ENCODE peak calls at places on chromosomes 11 and 22, in nine cellular contexts. X, T, D, Y, H, B, J, W and E are unnamed samples.

GRCh38 chr11:64564947-64565889 is 25.8 kb upstream of the SLC22A12 start:
- DNase-seq in T (no peak), J (no peak), Y (no peak), D (peak; percentile 67), H (no peak), W (peak; percentile 62), X (no peak), B (no peak), E (no peak)

GRCh38 chr22:49882519-49883293 is 29.1 kb downstream of the ZBED4 start:
- DNase-seq in H (no peak), B (no peak), D (no peak), Y (no peak), W (no peak), T (no peak), X (no peak), J (no peak), E (no peak)

GRCh38 chr22:35552186-35552842 is 11.7 kb downstream of the RASD2 start:
- DNase-seq in X (peak; percentile 42), D (no peak), T (no peak), B (no peak), W (peak; percentile 80), J (no peak), Y (no peak), H (peak; percentile 93), E (peak; percentile 92)

GRCh38 chr22:30321461-30321860 is 5.3 kb downstream of the TBC1D10A start:
- DNase-seq in X (no peak), D (no peak), H (no peak), J (no peak), Y (no peak), T (no peak), B (no peak), W (no peak), E (no peak)

GRCh38 chr11:130653838-130654601 is 205.6 kb downstream of the ADAMTS15 start:
- DNase-seq in X (no peak), T (peak; percentile 86), W (no peak), H (no peak), J (peak; percentile 91), D (no peak), Y (peak; percentile 88), B (peak; percentile 74), E (no peak)

GRCh38 chr11:74932797-74933196 is 16.1 kb downstream of the XRRA1 start:
- DNase-seq in T (no peak), W (no peak), X (no peak), J (no peak), D (no peak), B (no peak), H (no peak), Y (no peak), E (no peak)

GRCh38 chr11:13073119-13073981 is 64.2 kb downstream of the RASSF10 start:
- DNase-seq in J (no peak), Y (no peak), D (no peak), X (peak; percentile 76), B (no peak), H (no peak), T (no peak), W (no peak), E (no peak)

GRCh38 chr11:19988598-19988997 is 171.7 kb downstream of the DBX1 start:
- DNase-seq in H (no peak), X (peak; percentile 13), T (peak; percentile 82), D (peak; percentile 15), Y (no peak), B (peak; percentile 51), J (no peak), W (no peak), E (no peak)

GRCh38 chr11:131760191-131760951 is 390.0 kb downstream of the NTM start:
- DNase-seq in D (no peak), J (no peak), Y (no peak), X (no peak), B (no peak), W (no peak), H (no peak), T (no peak), E (no peak)

GRCh38 chr22:33766056-33766455 is 154.2 kb downstream of the LARGE1 start:
- DNase-seq in J (no peak), T (no peak), X (no peak), W (no peak), D (no peak), B (no peak), H (no peak), Y (no peak), E (no peak)

GRCh38 chr22:44684506-44685383 is 17.3 kb upstream of the PRR5 start:
- DNase-seq in D (peak; percentile 85), T (peak; percentile 89), W (peak; percentile 93), X (peak; percentile 83), B (peak; percentile 52), Y (peak; percentile 85), J (peak; percentile 94), H (peak; percentile 82), E (peak; percentile 78)

GRCh38 chr11:72848846-72849466 is 34.7 kb downstream of the ATG16L2 start:
- DNase-seq in X (no peak), T (no peak), D (no peak), Y (no peak), W (no peak), J (no peak), B (no peak), H (no peak), E (no peak)

GRCh38 chr11:59710136-59710847 is 3.4 kb downstream of the OR10V1 start:
- DNase-seq in D (no peak), W (no peak), Y (no peak), T (no peak), B (no peak), H (no peak), J (no peak), X (no peak), E (no peak)

GRCh38 chr11:69049490-69049867 is 747 bp downstream of the TPCN2 start:
- DNase-seq in W (no peak), H (no peak), X (no peak), Y (no peak), B (no peak), J (no peak), D (no peak), T (no peak), E (no peak)

DNA sequence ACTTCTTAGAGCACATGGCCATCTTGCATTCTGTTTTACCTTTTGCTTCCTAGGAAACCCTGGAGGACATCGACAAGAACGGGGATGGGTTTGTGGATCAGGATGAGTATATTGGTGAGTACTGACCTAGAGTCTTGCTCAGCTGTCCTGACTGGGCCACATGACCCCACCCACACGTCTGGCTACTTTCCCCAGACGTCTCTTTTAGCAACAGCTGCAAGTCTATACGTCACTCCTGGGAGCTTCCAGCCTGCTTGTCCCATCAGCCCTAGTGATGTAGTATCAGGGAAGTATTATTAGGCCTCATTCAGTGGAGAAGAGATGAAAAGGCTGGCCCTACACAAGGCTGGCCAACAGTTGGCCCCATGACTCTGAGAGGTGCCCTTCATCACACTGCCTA is 9.6 kb downstream of the RCN1 start:
- DNase-seq in D (no peak), Y (no peak), X (no peak), J (no peak), H (no peak), W (no peak), T (no peak), B (no peak), E (no peak)
- TF ChIP-seq POLR2A in D (no peak), Y (no peak), X (no peak), J (no peak), H (no peak), W (no peak), T (no peak), B (no peak), E (no peak)

DNA sequence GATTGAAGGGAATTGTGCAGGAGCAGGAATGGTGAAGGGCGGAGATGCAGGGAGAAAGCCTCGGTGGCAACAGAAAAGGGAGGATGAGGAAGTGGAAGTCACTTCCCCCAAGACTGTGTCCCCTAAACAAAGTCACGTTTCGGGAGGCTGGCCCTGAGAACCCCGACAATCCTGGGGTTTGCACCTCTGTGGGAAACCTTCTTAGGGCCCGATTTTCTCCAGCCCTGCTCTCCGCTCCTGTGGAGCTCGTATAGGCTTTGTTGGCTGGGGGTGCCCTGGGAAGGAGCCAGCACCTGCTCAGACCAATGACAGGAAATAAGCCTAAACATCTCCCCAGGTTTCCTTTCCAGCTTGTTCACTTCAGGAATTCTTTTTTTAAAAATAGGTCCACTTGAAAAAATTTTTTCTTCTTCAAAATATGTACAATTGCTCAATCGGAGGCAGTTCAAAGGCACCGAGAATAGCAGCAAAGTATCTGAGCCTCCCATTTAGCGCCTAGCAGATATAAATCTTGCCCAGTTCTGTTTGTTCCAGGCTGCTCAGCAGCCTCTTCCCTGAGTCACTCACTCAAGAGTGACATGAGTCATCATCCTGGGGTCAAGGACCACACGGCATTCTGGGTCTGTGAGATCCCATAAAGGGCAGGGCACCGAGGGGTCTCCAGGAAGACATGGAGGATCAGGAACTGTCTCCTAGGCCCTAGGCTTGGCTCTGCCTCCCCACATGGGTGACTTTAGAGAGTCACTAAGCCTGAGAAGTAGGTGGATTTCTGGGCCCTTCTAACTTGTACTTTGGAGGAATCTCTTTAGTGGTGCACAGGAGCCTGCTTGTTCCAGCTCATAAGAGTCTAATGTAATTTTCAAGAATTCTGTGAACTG is 34.0 kb downstream of the IRAG1 start:
- DNase-seq in X (peak; percentile 96), B (no peak), J (no peak), Y (no peak), D (no peak), T (peak; percentile 88), W (no peak), H (peak; percentile 77), E (no peak)
- TF ChIP-seq POLR2AphosphoS5 in X (peak; percentile 69), B (peak; percentile 58), J (no peak), Y (peak; percentile 83), D (no peak), T (peak; percentile 52), W (no peak), H (no peak), E (no peak)

GRCh38 chr11:910044-910588 is 494 bp downstream of the CHID1 start:
- DNase-seq in X (no peak), W (no peak), Y (no peak), T (no peak), B (no peak), J (no peak), D (no peak), H (no peak), E (no peak)

GRCh38 chr11:912266-912665 is 1.7 kb upstream of the CHID1 start:
- DNase-seq in W (no peak), X (no peak), D (no peak), Y (no peak), J (no peak), H (no peak), B (no peak), T (no peak), E (no peak)

GRCh38 chr11:910589-911030 is at the start of gene CHID1:
- DNase-seq in W (peak; percentile 97), H (peak; percentile 97), Y (peak; percentile 91), X (peak; percentile 51), B (peak; percentile 84), T (peak; percentile 90), D (peak; percentile 44), J (peak; percentile 89), E (peak; percentile 99)

GRCh38 chr11:911890-912219 is 1.2 kb upstream of the CHID1 start:
- DNase-seq in W (no peak), X (no peak), T (no peak), H (no peak), B (no peak), D (no peak), Y (no peak), J (no peak), E (no peak)

GRCh38 chr11:911031-911889 is 650 bp upstream of the CHID1 start:
- DNase-seq in T (no peak), D (no peak), X (no peak), J (no peak), Y (peak; percentile 42), W (peak; percentile 76), B (no peak), H (peak; percentile 55), E (no peak)
- TF ChIP-seq POLR2A in T (no peak), D (no peak), X (peak; percentile 74), J (no peak), Y (no peak), W (no peak), B (peak; percentile 5), H (peak; percentile 69), E (peak; percentile 57)

GRCh38 chr11:8773125-8773524 is 90.5 kb downstream of the RPL27A start:
- DNase-seq in W (no peak), X (no peak), Y (no peak), B (no peak), T (no peak), H (no peak), D (no peak), J (no peak), E (no peak)
- TF ChIP-seq POLR2AphosphoS5 in W (peak; percentile 22), X (no peak), Y (no peak), B (no peak), T (no peak), H (no peak), D (no peak), J (no peak), E (no peak)